ENCODE peak calls at places on chromosomes 11 and 22, in six cellular contexts. One of them, this sample, is unnamed.

GRCh38 chr11:126823271-126823670 is 177.3 kb downstream of the KIRREL3 start:
- DNase-seq in activated naive CD4-positive, alpha-beta T cell: no peak
- DNase-seq in ovary: no peak
- DNase-seq in SHP77: no peak
- DNase-seq in hepatocyte: no peak
- DNase-seq in activated gamma-delta T cell treated with anti-CD3 and anti-CD28 coated beads, Interleukin-2, amount 50 U/mL, for 16 hours: no peak
- DNase-seq in this sample: no peak

GRCh38 chr22:42039271-42039670 is 31.3 kb downstream of the NAGA start:
- DNase-seq in SHP77: no peak
- DNase-seq in hepatocyte: no peak
- DNase-seq in activated naive CD4-positive, alpha-beta T cell: no peak
- DNase-seq in activated gamma-delta T cell treated with anti-CD3 and anti-CD28 coated beads, Interleukin-2, amount 50 U/mL, for 16 hours: no peak
- DNase-seq in ovary: no peak
- DNase-seq in this sample: no peak

GRCh38 chr11:10314199-10315072 is 9.6 kb downstream of the ADM start:
- DNase-seq in ovary: no peak
- DNase-seq in SHP77: peak; percentile 18
- DNase-seq in activated gamma-delta T cell treated with anti-CD3 and anti-CD28 coated beads, Interleukin-2, amount 50 U/mL, for 16 hours: no peak
- DNase-seq in hepatocyte: peak; percentile 48
- DNase-seq in activated naive CD4-positive, alpha-beta T cell: no peak
- DNase-seq in this sample: no peak

GRCh38 chr11:111735262-111736116 is 30.7 kb downstream of the PPP2R1B start:
- DNase-seq in activated naive CD4-positive, alpha-beta T cell: no peak
- DNase-seq in ovary: peak; percentile 85
- DNase-seq in SHP77: peak; percentile 90
- DNase-seq in activated gamma-delta T cell treated with anti-CD3 and anti-CD28 coated beads, Interleukin-2, amount 50 U/mL, for 16 hours: no peak
- DNase-seq in hepatocyte: peak; percentile 84
- DNase-seq in this sample: peak; percentile 86

GRCh38 chr11:61026121-61027031 is 54.9 kb downstream of the CD6 start:
- DNase-seq in activated gamma-delta T cell treated with anti-CD3 and anti-CD28 coated beads, Interleukin-2, amount 50 U/mL, for 16 hours: no peak
- DNase-seq in ovary: no peak
- DNase-seq in SHP77: no peak
- DNase-seq in hepatocyte: no peak
- DNase-seq in activated naive CD4-positive, alpha-beta T cell: peak; percentile 45
- DNase-seq in this sample: no peak

GRCh38 chr11:63244862-63245261 is 1.5 kb upstream of the SLC22A25 start:
- DNase-seq in SHP77: no peak
- DNase-seq in ovary: no peak
- DNase-seq in activated gamma-delta T cell treated with anti-CD3 and anti-CD28 coated beads, Interleukin-2, amount 50 U/mL, for 16 hours: no peak
- DNase-seq in hepatocyte: no peak
- DNase-seq in activated naive CD4-positive, alpha-beta T cell: no peak
- DNase-seq in this sample: no peak

GRCh38 chr22:38739300-38740055 is 16.3 kb downstream of the SUN2 start:
- DNase-seq in ovary: no peak
- DNase-seq in activated gamma-delta T cell treated with anti-CD3 and anti-CD28 coated beads, Interleukin-2, amount 50 U/mL, for 16 hours: no peak
- DNase-seq in hepatocyte: no peak
- DNase-seq in activated naive CD4-positive, alpha-beta T cell: no peak
- DNase-seq in SHP77: no peak
- DNase-seq in this sample: no peak

GRCh38 chr11:8870461-8871282 is 40.3 kb upstream of the AKIP1 start:
- DNase-seq in activated gamma-delta T cell treated with anti-CD3 and anti-CD28 coated beads, Interleukin-2, amount 50 U/mL, for 16 hours: no peak
- DNase-seq in activated naive CD4-positive, alpha-beta T cell: no peak
- DNase-seq in hepatocyte: peak; percentile 82
- DNase-seq in ovary: peak; percentile 66
- DNase-seq in SHP77: peak; percentile 53
- DNase-seq in this sample: peak; percentile 39

GRCh38 chr22:28702891-28703290 is 23.3 kb upstream of the TTC28 start:
- DNase-seq in SHP77: no peak
- DNase-seq in activated naive CD4-positive, alpha-beta T cell: no peak
- DNase-seq in hepatocyte: no peak
- DNase-seq in activated gamma-delta T cell treated with anti-CD3 and anti-CD28 coated beads, Interleukin-2, amount 50 U/mL, for 16 hours: no peak
- DNase-seq in ovary: no peak
- DNase-seq in this sample: no peak

GRCh38 chr11:100869328-100869727 is 182.2 kb downstream of the ARHGAP42 start:
- DNase-seq in activated gamma-delta T cell treated with anti-CD3 and anti-CD28 coated beads, Interleukin-2, amount 50 U/mL, for 16 hours: no peak
- DNase-seq in ovary: no peak
- DNase-seq in SHP77: no peak
- DNase-seq in activated naive CD4-positive, alpha-beta T cell: no peak
- DNase-seq in hepatocyte: no peak
- DNase-seq in this sample: no peak

GRCh38 chr11:1202776-1203504 is 19.9 kb upstream of the MUC5B start:
- DNase-seq in activated gamma-delta T cell treated with anti-CD3 and anti-CD28 coated beads, Interleukin-2, amount 50 U/mL, for 16 hours: peak; percentile 49
- DNase-seq in SHP77: no peak
- DNase-seq in activated naive CD4-positive, alpha-beta T cell: peak; percentile 44
- DNase-seq in ovary: no peak
- DNase-seq in hepatocyte: peak; percentile 79
- DNase-seq in this sample: peak; percentile 49

GRCh38 chr11:102886999-102887398 is 12.2 kb upstream of the MMP12 start:
- DNase-seq in hepatocyte: no peak
- DNase-seq in activated naive CD4-positive, alpha-beta T cell: no peak
- DNase-seq in activated gamma-delta T cell treated with anti-CD3 and anti-CD28 coated beads, Interleukin-2, amount 50 U/mL, for 16 hours: no peak
- DNase-seq in ovary: no peak
- DNase-seq in SHP77: peak; percentile 71
- DNase-seq in this sample: no peak

GRCh38 chr11:843818-844692 is 1.4 kb downstream of the TSPAN4 start:
- DNase-seq in activated naive CD4-positive, alpha-beta T cell: no peak
- DNase-seq in SHP77: no peak
- DNase-seq in hepatocyte: peak; percentile 81
- DNase-seq in ovary: peak; percentile 93
- DNase-seq in activated gamma-delta T cell treated with anti-CD3 and anti-CD28 coated beads, Interleukin-2, amount 50 U/mL, for 16 hours: no peak
- DNase-seq in this sample: no peak

GRCh38 chr11:118497831-118498230 is 29.4 kb upstream of the TTC36 start:
- DNase-seq in activated naive CD4-positive, alpha-beta T cell: no peak
- DNase-seq in ovary: no peak
- DNase-seq in activated gamma-delta T cell treated with anti-CD3 and anti-CD28 coated beads, Interleukin-2, amount 50 U/mL, for 16 hours: no peak
- DNase-seq in hepatocyte: no peak
- DNase-seq in SHP77: no peak
- DNase-seq in this sample: no peak

GRCh38 chr11:63670738-63671321 is 346 bp downstream of the ATL3 start:
- DNase-seq in hepatocyte: peak; percentile 52
- DNase-seq in activated naive CD4-positive, alpha-beta T cell: no peak
- DNase-seq in activated gamma-delta T cell treated with anti-CD3 and anti-CD28 coated beads, Interleukin-2, amount 50 U/mL, for 16 hours: peak; percentile 9
- DNase-seq in ovary: peak; percentile 56
- DNase-seq in SHP77: no peak
- DNase-seq in this sample: peak; percentile 52

This sample was measured in NCI-H1092.